ENCODE peak calls at places on chromosomes 6 and 20, in six cellular contexts. W is GM23338, H is fibroblast of lung, S is hepatocyte, I is A673, Y is H1. D is an unnamed sample.

GRCh38 chr6:141677598-141678211 is 455.0 kb upstream of the GJE1 start:
- DNase-seq in Y (no peak), W (peak; percentile 73), H (peak; percentile 11), I (peak; percentile 76), S (peak; percentile 63), D (peak; percentile 43)

GRCh38 chr6:165049362-165049761 is 260.0 kb downstream of the C6orf118 start:
- DNase-seq in S (peak; percentile 48), W (peak; percentile 89), Y (peak; percentile 58), I (peak; percentile 45), H (peak; percentile 25), D (no peak)

GRCh38 chr6:34301408-34301807 is 52.6 kb upstream of the SMIM29 start:
- DNase-seq in H (peak; percentile 85), W (no peak), Y (no peak), S (peak; percentile 32), I (peak; percentile 15), D (peak; percentile 66)

GRCh38 chr20:16596991-16597390 is 23.7 kb upstream of the KIF16B start:
- DNase-seq in W (no peak), S (no peak), I (no peak), H (no peak), Y (no peak), D (no peak)

GRCh38 chr20:32470025-32470861 is 112.1 kb downstream of the ASXL1 start:
- DNase-seq in I (peak; percentile 37), S (peak; percentile 80), W (peak; percentile 87), H (peak; percentile 92), Y (no peak), D (peak; percentile 99)

GRCh38 chr6:21846541-21847451 is 253.2 kb downstream of the SOX4 start:
- DNase-seq in S (peak; percentile 82), I (no peak), H (peak; percentile 54), W (peak; percentile 69), Y (no peak), D (peak; percentile 96)

GRCh38 chr6:118844915-118845314 is 49.0 kb upstream of the ASF1A start:
- DNase-seq in S (no peak), I (no peak), Y (no peak), H (no peak), W (no peak), D (no peak)

GRCh38 chr6:157831424-157832249 is 8.6 kb downstream of the SNX9 start:
- DNase-seq in S (no peak), H (no peak), Y (no peak), W (peak; percentile 88), I (peak; percentile 20), D (no peak)

GRCh38 chr20:33803921-33804337 is 7.2 kb upstream of the CHMP4B start:
- DNase-seq in Y (no peak), I (peak; percentile 39), H (peak; percentile 83), W (no peak), S (no peak), D (peak; percentile 38)

GRCh38 chr20:40959325-40960092 is 69.1 kb upstream of the TOP1 start:
- DNase-seq in H (no peak), W (no peak), S (no peak), Y (no peak), I (no peak), D (no peak)

GRCh38 chr6:34526241-34526972 is 29.7 kb downstream of the SPDEF start:
- DNase-seq in W (no peak), H (no peak), Y (no peak), S (no peak), I (peak; percentile 14), D (no peak)

GRCh38 chr6:152635949-152636674 is 1.1 kb downstream of the SYNE1 start:
- DNase-seq in H (peak; percentile 40), W (peak; percentile 66), Y (no peak), S (peak; percentile 23), I (peak; percentile 28), D (peak; percentile 10)

GRCh38 chr6:33160728-33161323 is 31.4 kb downstream of the COL11A2 start:
- DNase-seq in W (peak; percentile 61), H (peak; percentile 96), S (peak; percentile 65), Y (no peak), I (peak; percentile 48), D (peak; percentile 5)

GRCh38 chr20:11902264-11902663 is 15.4 kb upstream of the BTBD3 start:
- DNase-seq in Y (no peak), I (peak; percentile 18), S (no peak), W (no peak), H (peak; percentile 85), D (peak; percentile 8)

GRCh38 chr6:151389640-151390275 is 1.6 kb downstream of the ZBTB2 start:
- DNase-seq in H (peak; percentile 65), Y (no peak), W (peak; percentile 58), S (peak; percentile 77), I (peak; percentile 83), D (peak; percentile 74)

GRCh38 chr20:32138921-32139320 is 29.4 kb downstream of the TM9SF4 start:
- DNase-seq in H (no peak), S (no peak), W (no peak), I (no peak), Y (no peak), D (no peak)

GRCh38 chr20:3109350-3110302 is 25.1 kb upstream of the AVP start:
- DNase-seq in I (no peak), W (no peak), Y (no peak), H (peak; percentile 15), S (no peak), D (no peak)

GRCh38 chr6:71333700-71334099 is 45.1 kb downstream of the OGFRL1 start:
- DNase-seq in H (peak; percentile 91), S (peak; percentile 32), Y (no peak), W (no peak), I (no peak), D (peak; percentile 30)

GRCh38 chr6:151757506-151757955 is 50.0 kb upstream of the ESR1 start:
- DNase-seq in I (no peak), S (peak; percentile 15), W (no peak), Y (no peak), H (no peak), D (peak; percentile 16)

GRCh38 chr20:60113771-60114170 is 155.5 kb downstream of the CDH26 start:
- DNase-seq in S (no peak), Y (no peak), I (no peak), H (no peak), W (no peak), D (no peak)

GRCh38 chr6:20458051-20458894 is 56.6 kb downstream of the E2F3 start:
- DNase-seq in Y (no peak), S (no peak), I (no peak), H (no peak), W (no peak), D (peak; percentile 12)

GRCh38 chr20:61525781-61526431 is 273.8 kb downstream of the CDH4 start:
- DNase-seq in W (no peak), S (no peak), H (peak; percentile 25), I (no peak), Y (no peak), D (no peak)

GRCh38 chr6:27650620-27651370 is 177.9 kb upstream of the ZNF184 start:
- DNase-seq in W (peak; percentile 91), S (peak; percentile 86), I (peak; percentile 86), Y (peak; percentile 70), H (peak; percentile 79), D (peak; percentile 22)

GRCh38 chr6:114085206-114085605 is 114.3 kb upstream of the HDAC2 start:
- DNase-seq in H (peak; percentile 89), S (no peak), Y (no peak), W (no peak), I (no peak), D (no peak)

GRCh38 chr6:160679402-160679769 is 15.3 kb upstream of the LPA start:
- DNase-seq in H (no peak), S (peak; percentile 53), Y (peak; percentile 25), I (peak; percentile 5), W (peak; percentile 77), D (no peak)

GRCh38 chr6:39218868-39219567 is 10.3 kb downstream of the KCNK5 start:
- DNase-seq in Y (no peak), S (no peak), H (no peak), W (no peak), I (no peak), D (no peak)

GRCh38 chr6:11042025-11042749 is 1.9 kb downstream of the ELOVL2 start:
- DNase-seq in I (no peak), S (no peak), Y (no peak), H (no peak), W (no peak), D (no peak)

GRCh38 chr6:11043961-11044711 is at the start of gene ELOVL2:
- DNase-seq in I (peak; percentile 65), S (peak; percentile 88), H (peak; percentile 54), W (peak; percentile 76), Y (no peak), D (peak; percentile 14)

GRCh38 chr6:11044712-11045167 is 635 bp upstream of the ELOVL2 start:
- DNase-seq in I (no peak), Y (no peak), H (no peak), S (no peak), W (peak; percentile 47), D (no peak)

GRCh38 chr6:11042750-11043551 is 1.2 kb downstream of the ELOVL2 start:
- DNase-seq in H (peak; percentile 33), S (no peak), Y (no peak), I (peak; percentile 51), W (peak; percentile 29), D (no peak)

DNA sequence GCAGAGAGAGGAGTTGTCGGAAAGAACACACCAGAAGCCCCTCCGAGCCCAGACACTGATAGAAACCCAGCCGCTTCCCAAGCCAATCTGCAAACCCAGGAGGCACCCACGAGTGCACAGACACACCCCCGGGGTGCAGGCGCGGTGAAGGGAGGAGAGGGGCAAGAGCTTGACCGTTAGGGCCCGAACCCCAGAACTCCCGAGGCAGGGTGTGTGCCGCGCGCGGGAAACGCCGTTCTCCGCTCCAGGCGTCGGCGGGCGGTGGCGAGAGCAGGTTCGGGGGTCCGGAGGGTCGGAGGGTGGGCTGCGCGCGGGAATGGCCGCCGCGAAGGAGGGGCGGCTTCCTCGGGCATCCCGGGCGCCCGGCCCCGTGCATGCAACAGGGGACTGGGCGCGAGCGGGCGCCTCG is 549 bp downstream of the ELOVL2 start:
- DNase-seq in Y (no peak), S (peak; percentile 32), H (no peak), W (peak; percentile 44), I (no peak), D (no peak)
- TF ChIP-seq EZH2 in Y (peak; percentile 92), S (no peak), H (peak; percentile 85), W (peak; percentile 53), I (no peak), D (peak; percentile 99)

DNA sequence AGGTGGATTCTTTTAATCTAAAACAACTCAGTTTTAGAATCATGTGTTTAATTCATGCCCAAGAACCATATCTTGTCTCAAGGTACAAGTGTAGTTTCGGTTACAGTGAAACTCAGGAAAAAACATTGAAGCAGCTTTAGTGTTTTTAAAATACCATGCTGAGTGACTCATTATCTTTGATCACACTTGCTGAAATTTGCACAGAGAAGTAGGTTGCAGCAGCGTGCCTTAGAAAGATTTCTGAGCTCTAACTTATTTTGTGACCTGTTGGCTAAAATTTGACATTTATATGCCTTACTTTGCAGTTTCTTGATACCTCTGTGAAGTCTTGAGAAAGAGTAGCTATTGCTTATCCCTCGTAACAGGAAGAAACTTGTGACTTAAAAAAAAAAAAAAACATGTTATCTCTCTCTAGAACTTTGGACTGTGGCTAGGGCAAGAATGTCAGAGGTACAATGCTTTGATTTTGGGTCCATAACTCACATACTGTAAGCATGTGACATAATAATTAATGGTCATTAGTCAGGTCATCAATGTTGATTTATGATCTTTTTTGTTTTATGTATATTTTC is 34.5 kb upstream of the FUCA2 start:
- DNase-seq in S (no peak), H (peak; percentile 39), Y (no peak), I (no peak), W (no peak), D (peak; percentile 14)
- H3K4me1 ChIP-seq in S (peaks cover 44% of the 10 kb centered on the region), H (no peaks in the 10 kb centered on the region), Y (peaks cover 2% of the 10 kb centered on the region), I (no peaks in the 10 kb centered on the region), W (peaks cover 4% of the 10 kb centered on the region), D (no peaks in the 10 kb centered on the region)

GRCh38 chr6:26321005-26321404 is 44.0 kb upstream of the BTN3A2 start:
- DNase-seq in H (no peak), W (no peak), S (no peak), I (no peak), Y (no peak), D (no peak)
- H3K4me3 ChIP-seq in H (no peak overlapping the region), W (peak overlapping the region; percentile 73), S (no peak overlapping the region), I (no peak overlapping the region), Y (no peak overlapping the region), D (no peak overlapping the region)

GRCh38 chr20:62696999-62697398 is 11.6 kb upstream of the NTSR1 start:
- DNase-seq in H (no peak), W (no peak), I (no peak), S (no peak), Y (no peak), D (no peak)
- TF ChIP-seq EZH2 in H (no peak), W (no peak), I (no peak), S (no peak), Y (no peak), D (no peak)

D was measured in endothelial cell of umbilical vein.